ENCODE peak calls at places on chromosome 6, in seven cellular contexts. E is mammary epithelial cell, N is left ventricle myocardium inferior, X is neural progenitor cell, H is PC-3, Q is suprapubic skin, R is endothelial cell of umbilical vein. V is an unnamed sample. For H3K4me1, the result is how much of the 10 kb centered on the place peaks cover.

GRCh38 chr6:8400663-8401062 is 34.7 kb downstream of the SLC35B3 start:
- DNase-seq in E (peak), N (no peak), X (no peak), H (peak), Q (no peak), R (no peak), V (no peak)

GRCh38 chr6:63764318-63764916 is 128.8 kb downstream of the PHF3 start:
- DNase-seq in E (no peak), N (no peak), X (peak), H (peak), Q (no peak), R (peak), V (no peak)

GRCh38 chr6:90701146-90701781 is 114.4 kb upstream of the MAP3K7 start:
- DNase-seq in E (no peak), N (no peak), X (peak), H (no peak), Q (no peak), R (no peak), V (no peak)

GRCh38 chr6:121335111-121336008 is 1.1 kb upstream of the TBC1D32 start:
- DNase-seq in E (no peak), N (no peak), X (no peak), H (no peak), Q (no peak), R (no peak), V (no peak)

GRCh38 chr6:13487122-13488014 is at the start of gene GFOD1:
- DNase-seq in E (peak), N (peak), X (peak), H (peak), Q (peak), R (peak), V (peak)

GRCh38 chr6:142297996-142298753 is 3.6 kb upstream of the ADGRG6 start:
- DNase-seq in E (peak), N (no peak), X (no peak), H (peak), Q (no peak), R (peak), V (no peak)

GRCh38 chr6:82951389-82951788 is 114.3 kb downstream of the UBE3D start:
- DNase-seq in E (peak), N (no peak), X (no peak), H (peak), Q (no peak), R (no peak), V (no peak)

GRCh38 chr6:37579444-37580067 is 79.9 kb upstream of the CCDC167 start:
- DNase-seq in E (no peak), N (no peak), X (no peak), H (no peak), Q (no peak), R (no peak), V (peak)

GRCh38 chr6:42962502-42963178 is 2.1 kb downstream of the GNMT start:
- DNase-seq in E (no peak), N (no peak), X (no peak), H (no peak), Q (no peak), R (no peak), V (no peak)

GRCh38 chr6:53833147-53833546 is 38.3 kb downstream of the LRRC1 start:
- DNase-seq in E (no peak), N (no peak), X (no peak), H (no peak), Q (no peak), R (no peak), V (no peak)
- H3K4me1 ChIP-seq in E (under half), N (under half), X (under half), H (under half), Q (under half), R (under half), V (under half)

GRCh38 chr6:53765270-53765669 is 29.5 kb upstream of the LRRC1 start:
- DNase-seq in E (no peak), N (no peak), X (no peak), H (no peak), Q (no peak), R (no peak), V (no peak)
- H3K4me1 ChIP-seq in E (under half), N (under half), X (under half), H (under half), Q (under half), R (under half), V (under half)

DNA sequence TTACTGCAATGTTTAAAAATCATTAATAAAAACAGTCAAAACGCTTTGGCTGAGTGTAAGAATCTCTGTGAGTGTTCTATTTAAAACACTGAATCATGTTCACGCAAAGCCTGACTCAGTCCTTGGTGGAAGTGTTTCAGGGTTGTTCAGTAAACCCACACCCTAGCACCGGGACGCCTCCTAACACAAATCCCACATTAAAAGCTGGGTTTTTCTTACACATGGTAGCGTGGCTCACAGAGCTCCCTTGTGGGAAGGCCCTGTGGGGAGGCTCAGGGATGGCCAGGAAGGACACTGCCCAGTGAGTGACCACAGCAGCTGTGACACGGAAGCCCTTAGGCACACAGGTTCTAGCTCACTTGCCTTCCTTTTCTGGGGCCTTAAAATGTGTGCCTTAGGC is 80.2 kb downstream of the GMPR start:
- DNase-seq in E (peak), N (no peak), X (no peak), H (peak), Q (no peak), R (no peak), V (no peak)
- H3K4me1 ChIP-seq in E (under half), N (half or more), X (under half), H (under half), Q (half or more), R (under half), V (under half)

DNA sequence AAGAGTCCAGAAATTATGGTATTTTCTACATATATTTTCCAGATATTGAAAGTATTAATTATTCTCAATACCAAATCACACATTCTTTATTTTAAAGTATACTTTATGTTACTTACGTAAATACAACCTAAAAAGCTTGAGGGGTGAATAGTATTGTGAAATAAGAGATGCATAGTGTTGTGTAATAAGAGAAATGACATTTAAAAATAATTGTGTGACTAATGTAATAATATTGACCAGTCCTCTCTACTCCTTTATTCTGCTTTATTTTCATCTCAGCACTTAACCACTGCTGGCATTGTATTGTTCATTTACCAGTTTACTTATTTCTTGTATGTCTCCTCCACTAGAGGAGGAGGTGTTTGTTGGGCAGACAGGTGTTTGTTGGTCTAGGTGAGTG is 135.6 kb downstream of the EYA4 start:
- DNase-seq in E (no peak), N (no peak), X (no peak), H (no peak), Q (no peak), R (no peak), V (no peak)
- H3K4me1 ChIP-seq in E (under half), N (under half), X (under half), H (under half), Q (under half), R (under half), V (under half)

DNA sequence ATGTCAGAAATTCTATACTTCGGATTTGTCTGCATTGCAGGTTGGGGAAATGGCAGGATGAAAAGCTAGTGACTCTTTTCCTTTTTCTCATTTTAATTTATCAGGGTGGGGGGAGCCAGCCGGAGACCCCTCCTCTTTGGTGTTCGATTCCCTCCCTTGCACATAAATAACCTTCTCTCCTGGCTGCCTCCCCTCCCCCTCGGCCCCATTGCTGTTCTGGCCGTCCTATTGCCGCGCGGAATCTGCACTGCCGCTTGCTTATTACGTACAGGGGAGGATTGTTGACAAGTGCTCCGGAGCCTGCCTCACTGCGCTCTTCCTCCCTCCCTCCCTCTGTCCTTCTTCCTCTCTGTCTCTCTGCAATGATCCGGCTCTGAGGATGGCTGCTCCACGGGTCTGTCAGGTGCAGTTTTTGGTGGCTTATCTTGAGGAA is 154.7 kb downstream of the JARID2 start:
- DNase-seq in E (no peak), N (peak), X (peak), H (peak), Q (no peak), R (peak), V (peak)
- H3K4me1 ChIP-seq in E (under half), N (half or more), X (half or more), H (under half), Q (half or more), R (under half), V (half or more)